ENCODE peak calls at places on chromosomes 5 and 9, in seven cellular contexts. Y is neural progenitor cell, X is HCT116, Q is PC-9, B is WERI-Rb-1, D is pancreas, R is DND-41. V is an unnamed sample. For H3K27me3, the result is how much of the 10 kb centered on the place peaks cover.

GRCh38 chr5:39775458-39776365 is 350.9 kb upstream of the DAB2 start:
- DNase-seq in R (no peak), B (no peak), Q (peak), D (no peak), Y (no peak), X (no peak), V (peak)

GRCh38 chr5:167821096-167821590 is 470.3 kb upstream of the WWC1 start:
- DNase-seq in R (no peak), B (no peak), X (no peak), Y (peak), Q (no peak), D (no peak), V (no peak)

GRCh38 chr9:135228345-135228982 is 141.0 kb downstream of the OLFM1 start:
- DNase-seq in B (no peak), Q (no peak), R (no peak), Y (no peak), D (peak), X (no peak), V (no peak)

GRCh38 chr5:1850324-1851154 is 32.2 kb downstream of the IRX4 start:
- DNase-seq in X (no peak), D (no peak), Y (no peak), R (no peak), B (no peak), Q (no peak), V (no peak)

GRCh38 chr5:180563994-180564393 is 27.3 kb downstream of the SCGB3A1 start:
- DNase-seq in X (no peak), B (no peak), Q (no peak), R (no peak), D (no peak), Y (no peak), V (no peak)

GRCh38 chr9:136286987-136287379 is 16.9 kb downstream of the CCDC187 start:
- DNase-seq in Y (no peak), R (no peak), X (no peak), Q (no peak), D (no peak), B (no peak), V (no peak)

GRCh38 chr5:142235050-142235797 is 89.6 kb downstream of the SPRY4 start:
- DNase-seq in B (peak), R (no peak), D (no peak), Q (peak), X (no peak), Y (peak), V (peak)

GRCh38 chr5:153632748-153633290 is 142.3 kb downstream of the GRIA1 start:
- DNase-seq in Q (no peak), D (no peak), R (no peak), B (no peak), Y (no peak), X (no peak), V (no peak)

GRCh38 chr5:75671506-75671905 is 45.7 kb downstream of the POC5 start:
- DNase-seq in B (no peak), Q (no peak), Y (no peak), X (no peak), D (no peak), R (no peak), V (no peak)

GRCh38 chr9:31272456-31273295 is 1111.8 kb upstream of the ACO1 start:
- DNase-seq in Q (peak), B (no peak), R (no peak), Y (no peak), X (peak), D (no peak), V (no peak)

GRCh38 chr5:14102666-14103065 is 40.5 kb upstream of the TRIO start:
- DNase-seq in X (no peak), D (no peak), Q (no peak), R (no peak), B (no peak), Y (no peak), V (no peak)

GRCh38 chr5:129172561-129172960 is 78.0 kb downstream of the ISOC1 start:
- DNase-seq in X (peak), D (no peak), R (no peak), B (no peak), Q (no peak), Y (peak), V (no peak)
- H3K27ac ChIP-seq in X (no peak), D (no peak), R (no peak), B (no peak), Q (no peak), Y (no peak), V (no peak)

DNA sequence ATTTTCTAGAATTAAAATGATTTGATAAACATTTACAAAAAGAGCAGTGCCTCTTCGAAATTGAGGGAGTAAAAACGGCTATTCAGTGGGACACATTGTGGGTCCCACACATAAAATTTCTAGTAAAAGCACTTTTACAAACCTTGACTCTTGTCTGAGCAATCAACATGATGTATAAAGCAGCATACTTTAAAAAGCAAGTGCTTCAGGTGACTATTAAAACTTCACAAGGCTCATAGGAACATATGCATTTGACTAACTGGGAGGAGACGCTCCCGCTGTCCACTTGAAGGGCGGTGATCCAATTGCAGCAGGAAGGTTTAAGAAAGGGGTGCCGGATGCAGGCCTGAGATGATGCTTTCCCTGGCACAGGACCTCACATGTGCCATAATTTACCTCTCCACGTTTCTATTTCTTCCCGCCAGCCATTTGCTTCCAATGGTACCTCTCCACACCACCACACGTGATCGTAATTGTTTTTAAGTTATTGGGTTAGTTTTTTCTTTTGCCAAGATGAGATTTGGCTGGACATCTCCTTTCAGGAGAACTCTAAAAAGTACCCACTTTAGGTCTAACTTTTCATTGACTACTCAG is 1.8 kb downstream of the MCTP1 start:
- DNase-seq in B (no peak), Q (no peak), X (no peak), Y (peak), R (no peak), D (no peak), V (no peak)
- H3K4me3 ChIP-seq in B (peak), Q (peak), X (no peak), Y (peak), R (no peak), D (no peak), V (no peak)

GRCh38 chr9:83536332-83536731 is 1.9 kb downstream of the FRMD3 start:
- DNase-seq in X (no peak), B (peak), Y (peak), D (no peak), R (no peak), Q (no peak), V (no peak)
- H3K27me3 ChIP-seq in X (under half), B (under half), Y (under half), D (under half), R (under half), Q (under half), V (under half)

DNA sequence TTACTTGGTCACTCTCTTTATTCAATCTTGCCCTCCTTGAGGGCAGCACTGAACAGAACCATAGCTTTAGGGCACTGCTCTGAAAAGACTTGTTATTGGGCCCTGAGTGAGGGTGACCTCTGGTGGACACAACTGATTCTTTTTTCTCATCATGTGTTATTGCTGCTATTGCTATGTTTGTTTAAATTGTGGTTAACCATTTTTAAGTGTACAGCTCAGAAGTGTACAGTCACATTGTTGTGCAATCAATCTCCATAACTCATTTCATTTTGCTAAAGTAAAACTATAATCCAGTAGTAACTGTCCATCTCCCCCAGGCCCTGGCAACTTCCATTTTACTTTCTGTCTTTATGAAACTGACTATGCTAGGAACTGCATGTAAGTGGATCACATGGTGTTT is 351.1 kb upstream of the RIOK2 start:
- DNase-seq in Q (peak), X (peak), B (peak), D (no peak), Y (peak), R (peak), V (peak)
- H3K27ac ChIP-seq in Q (no peak), X (no peak), B (no peak), D (no peak), Y (no peak), R (no peak), V (no peak)

GRCh38 chr9:4657426-4658159 is 4.5 kb upstream of the PLPP6 start:
- DNase-seq in D (no peak), R (no peak), B (no peak), X (no peak), Q (no peak), Y (no peak), V (no peak)

GRCh38 chr9:4663956-4664355 is 1.9 kb downstream of the PLPP6 start:
- DNase-seq in Q (no peak), X (no peak), R (no peak), D (no peak), B (no peak), Y (no peak), V (no peak)

GRCh38 chr9:4662989-4663792 is 1.1 kb downstream of the PLPP6 start:
- DNase-seq in D (no peak), B (no peak), Q (peak), X (no peak), Y (peak), R (no peak), V (peak)

GRCh38 chr9:4662108-4662988 is at the start of gene PLPP6:
- DNase-seq in D (peak), Y (peak), Q (peak), R (peak), B (peak), X (peak), V (peak)

DNA sequence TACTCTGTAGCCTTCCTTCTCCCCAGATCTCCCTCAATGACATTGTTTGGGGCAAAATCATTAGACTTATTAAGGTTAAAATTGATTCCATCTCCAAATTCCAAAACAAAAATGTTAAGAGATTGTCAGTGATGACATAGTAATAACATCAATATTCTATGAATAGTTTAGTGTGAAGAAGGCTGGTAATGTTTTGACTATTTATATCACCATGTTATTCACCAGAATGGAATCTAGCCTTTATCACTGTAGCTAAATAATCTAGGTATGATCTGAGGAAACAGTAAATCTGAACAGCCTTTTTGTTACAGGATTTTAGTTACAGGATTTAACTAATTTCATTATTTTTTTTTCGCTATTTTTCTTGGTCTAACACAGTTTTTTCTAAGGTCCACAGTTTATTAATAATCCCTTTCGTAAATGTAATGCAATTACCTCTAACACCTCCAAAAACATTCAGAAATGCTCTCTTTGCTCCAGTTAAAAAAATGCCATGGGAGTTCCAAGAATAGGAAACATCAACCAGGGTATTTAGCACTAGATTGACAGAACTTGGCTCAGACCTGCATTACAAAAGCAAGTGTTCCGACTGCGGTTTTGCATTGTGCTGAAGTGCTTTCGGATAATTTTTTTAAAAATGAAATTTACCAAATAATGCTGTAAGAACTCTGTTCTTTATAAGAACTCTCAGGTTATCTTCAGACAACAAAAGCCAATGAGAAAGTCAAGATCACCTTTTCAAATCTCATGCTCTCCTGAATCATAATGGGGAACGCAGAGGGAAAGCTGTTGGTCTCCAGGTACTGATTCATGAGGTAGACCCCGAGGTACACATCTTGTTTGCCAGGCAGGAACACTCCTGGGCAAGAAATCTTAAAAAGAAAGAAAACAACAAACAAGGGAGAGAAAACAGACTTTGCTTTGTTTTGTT is 664 bp upstream of the PLPP6 start:
- DNase-seq in Y (no peak), X (no peak), D (no peak), B (no peak), R (no peak), Q (peak), V (no peak)
- H3K4me3 ChIP-seq in Y (peak), X (peak), D (peak), B (peak), R (peak), Q (peak), V (peak)